ENCODE peak calls at places on chromosomes 13 and 19, in five cellular contexts. One of them, this sample, is unnamed.
A peak's percentile ranks its signal among the peaks of the same experiment; 100 is the strongest.

GRCh38 chr19:53389591-53390377 is 5.2 kb upstream of the ZNF765 start:
- DNase-seq in NCI-H1930: peak; percentile 92
- DNase-seq in astrocyte of the cerebellum: no peak
- DNase-seq in activated naive CD8-positive, alpha-beta T cell treated with anti-CD3 and anti-CD28 coated beads for 36 hours: no peak
- DNase-seq in NCI-H82: peak; percentile 42
- DNase-seq in this sample: no peak

GRCh38 chr19:55099557-55100506 is 17.6 kb downstream of the PPP1R12C start:
- DNase-seq in NCI-H1930: no peak
- DNase-seq in NCI-H82: peak; percentile 43
- DNase-seq in astrocyte of the cerebellum: no peak
- DNase-seq in activated naive CD8-positive, alpha-beta T cell treated with anti-CD3 and anti-CD28 coated beads for 36 hours: no peak
- DNase-seq in this sample: no peak

GRCh38 chr13:55553736-55554135 is 1587.0 kb upstream of the PRR20A start:
- DNase-seq in NCI-H82: peak; percentile 40
- DNase-seq in astrocyte of the cerebellum: no peak
- DNase-seq in activated naive CD8-positive, alpha-beta T cell treated with anti-CD3 and anti-CD28 coated beads for 36 hours: no peak
- DNase-seq in NCI-H1930: peak; percentile 47
- DNase-seq in this sample: no peak

GRCh38 chr13:77952276-77952675 is 33.6 kb upstream of the EDNRB start:
- DNase-seq in activated naive CD8-positive, alpha-beta T cell treated with anti-CD3 and anti-CD28 coated beads for 36 hours: no peak
- DNase-seq in NCI-H1930: no peak
- DNase-seq in NCI-H82: no peak
- DNase-seq in astrocyte of the cerebellum: no peak
- DNase-seq in this sample: no peak

GRCh38 chr13:47036291-47037008 is 139.6 kb upstream of the HTR2A start:
- DNase-seq in astrocyte of the cerebellum: no peak
- DNase-seq in NCI-H82: no peak
- DNase-seq in activated naive CD8-positive, alpha-beta T cell treated with anti-CD3 and anti-CD28 coated beads for 36 hours: no peak
- DNase-seq in NCI-H1930: no peak
- DNase-seq in this sample: no peak

GRCh38 chr19:35085947-35086346 is 29.7 kb upstream of the FXYD3 start:
- DNase-seq in astrocyte of the cerebellum: no peak
- DNase-seq in NCI-H82: no peak
- DNase-seq in NCI-H1930: no peak
- DNase-seq in activated naive CD8-positive, alpha-beta T cell treated with anti-CD3 and anti-CD28 coated beads for 36 hours: no peak
- DNase-seq in this sample: no peak

GRCh38 chr19:23596872-23597271 is 90.1 kb downstream of the ZNF675 start:
- DNase-seq in NCI-H82: no peak
- DNase-seq in NCI-H1930: no peak
- DNase-seq in astrocyte of the cerebellum: no peak
- DNase-seq in activated naive CD8-positive, alpha-beta T cell treated with anti-CD3 and anti-CD28 coated beads for 36 hours: no peak
- DNase-seq in this sample: no peak

GRCh38 chr13:41785402-41786142 is 175.3 kb downstream of the VWA8 start:
- DNase-seq in NCI-H1930: no peak
- DNase-seq in astrocyte of the cerebellum: no peak
- DNase-seq in NCI-H82: no peak
- DNase-seq in activated naive CD8-positive, alpha-beta T cell treated with anti-CD3 and anti-CD28 coated beads for 36 hours: no peak
- DNase-seq in this sample: no peak

GRCh38 chr19:17972230-17972629 is 5.3 kb downstream of the KCNN1 start:
- DNase-seq in activated naive CD8-positive, alpha-beta T cell treated with anti-CD3 and anti-CD28 coated beads for 36 hours: no peak
- DNase-seq in astrocyte of the cerebellum: no peak
- DNase-seq in NCI-H1930: no peak
- DNase-seq in NCI-H82: no peak
- DNase-seq in this sample: no peak

GRCh38 chr19:50061650-50062049 is 35.8 kb downstream of the ZNF473 start:
- DNase-seq in NCI-H82: no peak
- DNase-seq in activated naive CD8-positive, alpha-beta T cell treated with anti-CD3 and anti-CD28 coated beads for 36 hours: no peak
- DNase-seq in astrocyte of the cerebellum: no peak
- DNase-seq in NCI-H1930: no peak
- DNase-seq in this sample: no peak

GRCh38 chr19:4267101-4267900 is 11.8 kb upstream of the SHD start:
- DNase-seq in astrocyte of the cerebellum: no peak
- DNase-seq in NCI-H1930: no peak
- DNase-seq in activated naive CD8-positive, alpha-beta T cell treated with anti-CD3 and anti-CD28 coated beads for 36 hours: peak; percentile 53
- DNase-seq in NCI-H82: peak; percentile 73
- DNase-seq in this sample: peak; percentile 40